ENCODE peak calls at places on chromosome 4, in five cellular contexts. W is CD4-positive, alpha-beta memory T cell; P is CD8-positive, alpha-beta memory T cell; K is GM23338; L is psoas muscle. A is an unnamed sample.

GRCh38 chr4:58983887-58984286 is 1873.7 kb upstream of the IGFBP7 start:
- DNase-seq in W (no peak), P (no peak), L (no peak), K (no peak), A (no peak)

GRCh38 chr4:174405923-174406322 is 116.4 kb downstream of the HPGD start:
- DNase-seq in W (no peak), L (no peak), K (no peak), P (no peak), A (no peak)

GRCh38 chr4:7328913-7329638 is 105.7 kb downstream of the PSAPL1 start:
- DNase-seq in P (no peak), K (no peak), L (peak), W (no peak), A (peak)

GRCh38 chr4:118346495-118346894 is 6.3 kb downstream of the PRSS12 start:
- DNase-seq in W (no peak), K (no peak), P (no peak), L (no peak), A (no peak)

GRCh38 chr4:107666134-107666533 is 53.9 kb downstream of the PAPSS1 start:
- DNase-seq in P (no peak), L (no peak), K (no peak), W (no peak), A (peak)

GRCh38 chr4:38872620-38873019 is 5.0 kb downstream of the FAM114A1 start:
- DNase-seq in L (no peak), W (no peak), P (no peak), K (no peak), A (peak)

GRCh38 chr4:38869511-38869910 is 1.9 kb downstream of the FAM114A1 start:
- DNase-seq in L (no peak), W (no peak), P (no peak), K (no peak), A (peak)

GRCh38 chr4:8508731-8509130 is 68.2 kb downstream of the TRMT44 start:
- DNase-seq in L (no peak), W (no peak), P (no peak), K (no peak), A (no peak)

GRCh38 chr4:60344908-60345307 is 855.2 kb upstream of the ADGRL3 start:
- DNase-seq in L (no peak), P (no peak), K (no peak), W (no peak), A (no peak)

GRCh38 chr4:145171919-145172318 is 8.5 kb downstream of the OTUD4 start:
- DNase-seq in L (no peak), P (no peak), W (no peak), K (no peak), A (no peak)

GRCh38 chr4:124904723-124905390 is 192.3 kb upstream of the ANKRD50 start:
- DNase-seq in P (no peak), L (no peak), K (no peak), W (no peak), A (no peak)

GRCh38 chr4:174352405-174352804 is 68.7 kb downstream of the CEP44 start:
- DNase-seq in W (no peak), K (no peak), L (no peak), P (no peak), A (no peak)

GRCh38 chr4:84498203-84499026 is 677 bp downstream of the NKX6-1 start:
- DNase-seq in P (no peak), L (peak), W (no peak), K (peak), A (peak)

GRCh38 chr4:78776729-78777555 is 792 bp downstream of the BMP2K start:
- DNase-seq in W (peak), P (peak), L (peak), K (peak), A (peak)

GRCh38 chr4:129446074-129446473 is 350.1 kb downstream of the C4orf33 start:
- DNase-seq in P (no peak), K (peak), W (no peak), L (peak), A (no peak)

GRCh38 chr4:80006935-80007744 is 65.9 kb downstream of the ANTXR2 start:
- DNase-seq in K (no peak), L (no peak), P (peak), W (peak), A (no peak)

GRCh38 chr4:102713096-102713495 is 47.7 kb downstream of the MANBA start:
- DNase-seq in P (no peak), L (no peak), K (peak), W (no peak), A (peak)

GRCh38 chr4:107893171-107894137 is 37.9 kb upstream of the CYP2U1 start:
- DNase-seq in P (no peak), W (no peak), L (no peak), K (no peak), A (peak)

GRCh38 chr4:6719611-6720179 is 3.7 kb downstream of the BLOC1S4 start:
- DNase-seq in L (no peak), W (no peak), P (no peak), K (no peak), A (no peak)

GRCh38 chr4:72779256-72779655 is 210.2 kb upstream of the ADAMTS3 start:
- DNase-seq in K (no peak), L (no peak), P (no peak), W (no peak), A (peak)

GRCh38 chr4:99998062-99998880 is 48.2 kb upstream of the H2AZ1 start:
- DNase-seq in P (no peak), K (peak), L (no peak), W (no peak), A (peak)

GRCh38 chr4:40990202-40990898 is 224.0 kb downstream of the APBB2 start:
- DNase-seq in L (no peak), P (no peak), K (no peak), W (no peak), A (peak)

GRCh38 chr4:144778364-144778763 is 132.4 kb downstream of the HHIP start:
- DNase-seq in P (no peak), L (no peak), W (no peak), K (no peak), A (no peak)

GRCh38 chr4:80263541-80264351 is 2.7 kb upstream of the FGF5 start:
- DNase-seq in L (no peak), K (peak), P (no peak), W (no peak), A (no peak)

GRCh38 chr4:69126030-69126429 is 29.8 kb downstream of the UGT2B7 start:
- DNase-seq in K (no peak), P (no peak), L (no peak), W (no peak), A (no peak)

GRCh38 chr4:106201373-106201772 is 114.6 kb downstream of the TBCK start:
- DNase-seq in P (no peak), K (peak), L (no peak), W (no peak), A (peak)

GRCh38 chr4:151874328-151874727 is 113.5 kb upstream of the GATB start:
- DNase-seq in P (no peak), L (no peak), K (peak), W (no peak), A (no peak)
- H3K4me3 ChIP-seq in P (no peak), L (no peak), K (no peak), W (no peak), A (no peak)

DNA sequence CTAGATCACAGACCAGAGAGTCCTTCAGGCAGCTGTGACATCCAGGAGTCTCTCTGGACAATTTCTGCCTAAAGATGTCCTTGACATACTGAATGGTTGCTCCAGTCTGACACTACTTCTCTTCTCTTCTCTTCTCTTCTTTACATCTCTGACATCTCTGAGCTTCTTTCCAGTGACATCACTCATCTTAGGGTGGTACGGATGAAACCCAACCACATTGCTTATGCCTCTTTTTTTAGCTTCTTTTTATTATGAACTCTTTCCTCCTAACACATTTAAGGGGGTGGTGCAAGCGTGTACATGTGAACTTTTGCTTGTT is 39.4 kb upstream of the IRF2 start:
- DNase-seq in W (no peak), P (no peak), K (no peak), L (no peak), A (peak)
- H3K4me3 ChIP-seq in W (peak), P (no peak), K (no peak), L (no peak), A (peak)

GRCh38 chr4:88276952-88277710 is 7.2 kb downstream of the PPM1K start:
- DNase-seq in W (no peak), P (no peak), L (no peak), K (peak), A (no peak)
- H3K4me3 ChIP-seq in W (no peak), P (no peak), L (no peak), K (no peak), A (no peak)

GRCh38 chr4:3369781-3370660 is 71.7 kb upstream of the HGFAC start:
- DNase-seq in P (peak), K (peak), L (no peak), W (peak), A (peak)
- H3K4me3 ChIP-seq in P (peak), K (peak), L (peak), W (peak), A (peak)

GRCh38 chr4:3879681-3880594 is 113.8 kb downstream of the ADRA2C start:
- DNase-seq in P (peak), L (no peak), K (peak), W (peak), A (no peak)
- H3K4me3 ChIP-seq in P (peak), L (no peak), K (peak), W (no peak), A (no peak)

GRCh38 chr4:26457412-26457811 is 32.9 kb downstream of the CCKAR start:
- DNase-seq in W (no peak), P (no peak), K (no peak), L (no peak), A (no peak)

GRCh38 chr4:26459756-26460530 is 30.3 kb downstream of the CCKAR start:
- DNase-seq in P (no peak), W (no peak), L (no peak), K (no peak), A (peak)

GRCh38 chr4:26458104-26458503 is 32.2 kb downstream of the CCKAR start:
- DNase-seq in L (no peak), K (no peak), P (no peak), W (no peak), A (no peak)

GRCh38 chr4:26455571-26455970 is 34.7 kb downstream of the CCKAR start:
- DNase-seq in W (no peak), K (no peak), P (no peak), L (no peak), A (no peak)

DNA sequence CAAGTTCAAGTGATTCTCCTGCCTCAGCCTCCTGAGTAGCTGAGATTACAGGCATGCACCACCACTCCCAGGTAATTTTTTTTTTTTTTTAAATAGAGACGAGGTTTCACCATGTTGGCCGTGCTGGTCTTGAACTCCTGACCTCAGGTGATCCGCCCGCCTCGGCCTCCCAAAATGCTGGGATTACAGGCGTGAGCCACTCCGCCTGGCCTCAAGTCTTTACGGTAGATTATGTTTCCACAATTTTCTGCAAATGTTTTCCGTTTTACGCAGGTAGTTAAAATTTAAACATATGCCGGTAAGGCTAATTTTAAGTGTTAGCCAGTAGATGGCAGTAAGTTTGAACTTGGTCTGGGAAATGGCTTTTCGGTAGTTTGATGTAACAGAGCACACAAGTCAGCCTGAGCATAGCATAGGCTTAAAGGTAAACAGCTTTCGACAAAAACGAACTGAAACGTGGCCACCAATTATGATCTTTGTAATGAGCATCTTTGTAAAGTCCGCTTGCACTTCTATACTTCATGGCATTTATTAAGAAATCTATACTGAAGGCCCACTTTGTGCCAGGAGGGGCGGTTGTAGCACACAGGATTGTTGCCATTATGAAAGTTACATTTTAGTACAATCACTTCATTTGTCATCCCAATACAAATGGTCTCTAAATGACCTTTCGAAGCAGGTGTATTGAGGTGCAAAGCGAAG is 31.1 kb downstream of the CCKAR start:
- DNase-seq in K (peak), L (no peak), P (peak), W (peak), A (peak)
- H3K4me3 ChIP-seq in K (no peak), L (no peak), P (no peak), W (no peak), A (no peak)

GRCh38 chr4:2843023-2843908 is at the start of gene ADD1:
- DNase-seq in P (peak), K (peak), W (peak), L (peak), A (peak)

GRCh38 chr4:2843909-2844584 is 403 bp downstream of the ADD1 start:
- DNase-seq in L (peak), P (no peak), K (peak), W (no peak), A (no peak)

GRCh38 chr4:2846172-2846571 is 2.5 kb downstream of the ADD1 start:
- DNase-seq in P (no peak), K (no peak), W (no peak), L (no peak), A (no peak)

GRCh38 chr4:2839060-2839459 is 4.6 kb upstream of the ADD1 start:
- DNase-seq in L (no peak), P (no peak), W (no peak), K (no peak), A (no peak)

GRCh38 chr4:2842667-2843022 is 999 bp upstream of the ADD1 start:
- DNase-seq in P (no peak), W (no peak), K (no peak), L (no peak), A (no peak)
- H3K4me3 ChIP-seq in P (peak), W (peak), K (peak), L (peak), A (peak)

DNA sequence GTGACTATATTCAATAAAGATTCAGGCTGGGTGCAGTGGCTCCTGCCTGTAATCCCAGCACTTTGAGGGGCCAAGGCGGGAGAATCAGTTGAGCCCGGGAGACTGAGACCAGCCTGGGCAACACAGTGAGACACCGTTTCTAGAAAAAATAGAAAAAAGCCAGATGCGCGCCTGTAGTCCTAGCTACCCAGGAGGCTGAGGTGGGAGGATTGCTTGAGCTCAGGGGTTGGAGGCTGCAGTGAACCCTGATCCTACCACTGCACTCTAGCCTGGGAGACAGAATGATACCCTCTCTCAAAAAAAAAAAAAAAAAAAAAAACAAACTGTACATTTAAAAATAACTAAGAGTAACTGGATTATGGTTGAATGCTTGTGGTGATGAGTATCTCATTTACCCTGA is 1.1 kb downstream of the NUDT6 start:
- DNase-seq in W (no peak), K (no peak), L (no peak), P (no peak), A (no peak)
- H3K4me3 ChIP-seq in W (no peak), K (peak), L (peak), P (no peak), A (peak)

GRCh38 chr4:29571322-29571721 is 1148.8 kb upstream of the PCDH7 start:
- DNase-seq in K (no peak), W (no peak), P (no peak), L (no peak), A (no peak)
- H3K4me3 ChIP-seq in K (no peak), W (no peak), P (no peak), L (no peak), A (no peak)